ENCODE peak calls at places on chromosome 2, in ten cellular contexts. X is HepG2; T is AG09309; S is bronchial epithelial cell; U is EH; D is RWPE1; E is stimulated activated CD4-positive, alpha-beta T cell treated with anti-CD3 and anti-CD28 coated beads, Interleukin-2, amount 100 ng/mL, for 24 hours; M is ELR; P is activated T-cell treated with anti-CD3 and anti-CD28 coated beads, Interleukin-2, amount 50 U/mL, for 1 hour; N is HFF-Myc. J is an unnamed sample.

GRCh38 chr2:238162171-238162515 is 3.4 kb downstream of the ERFE start:
- DNase-seq in X (no peak), T (no peak), S (no peak), U (no peak), D (no peak), E (no peak), M (no peak), P (no peak), N (no peak), J (no peak)

GRCh38 chr2:39925312-39925711 is 146.3 kb upstream of the THUMPD2 start:
- DNase-seq in X (no peak), T (no peak), S (no peak), U (no peak), D (no peak), E (no peak), M (no peak), P (no peak), N (no peak), J (no peak)

GRCh38 chr2:130930740-130931659 is 94.3 kb downstream of the ARHGEF4 start:
- DNase-seq in X (no peak), T (no peak), S (no peak), U (no peak), D (no peak), E (no peak), M (no peak), P (no peak), N (no peak), J (no peak)

GRCh38 chr2:240290432-240291336 is 144.8 kb upstream of the GPC1 start:
- DNase-seq in X (no peak), T (no peak), S (no peak), U (no peak), D (no peak), E (no peak), M (no peak), P (no peak), N (no peak), J (no peak)

GRCh38 chr2:216279459-216279858 is 92.8 kb downstream of the MARCHF4 start:
- DNase-seq in X (no peak), T (peak), S (no peak), U (peak), D (no peak), E (no peak), M (no peak), P (no peak), N (no peak), J (no peak)

GRCh38 chr2:9297807-9298206 is 91.2 kb downstream of the ASAP2 start:
- DNase-seq in X (no peak), T (no peak), S (no peak), U (no peak), D (no peak), E (no peak), M (no peak), P (no peak), N (no peak), J (no peak)

GRCh38 chr2:73059106-73059505 is 12.4 kb downstream of the SFXN5 start:
- DNase-seq in X (no peak), T (no peak), S (no peak), U (no peak), D (no peak), E (no peak), M (no peak), P (no peak), N (no peak), J (no peak)

GRCh38 chr2:15563227-15564100 is 2.3 kb upstream of the NBAS start:
- DNase-seq in X (peak), T (no peak), S (no peak), U (no peak), D (peak), E (no peak), M (no peak), P (no peak), N (no peak), J (no peak)

GRCh38 chr2:68806511-68807109 is 64.6 kb downstream of the BMP10 start:
- DNase-seq in X (no peak), T (peak), S (peak), U (peak), D (peak), E (no peak), M (peak), P (no peak), N (no peak), J (no peak)

GRCh38 chr2:28915939-28916338 is 21.5 kb downstream of the WDR43 start:
- DNase-seq in X (no peak), T (no peak), S (peak), U (peak), D (no peak), E (no peak), M (no peak), P (no peak), N (no peak), J (no peak)